ENCODE peak calls at places on chromosomes 3 and 15, in five cellular contexts. Z is K562, S is SK-N-SH, N is GM12878, A is HepG2. L is an unnamed sample. For H3K9me3, the result is how much of the 10 kb centered on the place peaks cover.

GRCh38 chr3:63791974-63792373 is 27.1 kb upstream of the C3orf49 start:
- DNase-seq in A (no peak), N (no peak), Z (no peak), S (no peak), L (no peak)

GRCh38 chr3:168165390-168166269 is 69.9 kb upstream of the GOLIM4 start:
- DNase-seq in A (peak), S (peak), Z (peak), N (peak), L (peak)

GRCh38 chr3:175111036-175111435 is 251.9 kb downstream of the NAALADL2 start:
- DNase-seq in N (no peak), A (no peak), Z (no peak), S (no peak), L (no peak)

GRCh38 chr3:106792716-106793115 is 584.5 kb upstream of the CCDC54 start:
- DNase-seq in Z (no peak), A (no peak), S (no peak), N (no peak), L (no peak)

GRCh38 chr15:47794266-47794914 is 77.1 kb downstream of the SEMA6D start:
- DNase-seq in A (no peak), S (no peak), Z (no peak), N (no peak), L (no peak)

GRCh38 chr3:136955813-136956212 is 2.0 kb upstream of the IL20RB start:
- DNase-seq in S (no peak), A (peak), Z (no peak), N (no peak), L (no peak)

GRCh38 chr3:98763814-98764691 is 913 bp downstream of the ST3GAL6 start:
- DNase-seq in Z (no peak), S (no peak), N (no peak), A (no peak), L (no peak)

GRCh38 chr3:119237299-119237698 is 3.4 kb downstream of the B4GALT4 start:
- DNase-seq in Z (no peak), S (no peak), A (no peak), N (no peak), L (no peak)

GRCh38 chr3:61637088-61638051 is 76.0 kb downstream of the PTPRG start:
- DNase-seq in S (peak), Z (no peak), A (no peak), N (peak), L (no peak)

GRCh38 chr3:88189361-88189810 is 39.6 kb downstream of the C3orf38 start:
- DNase-seq in N (peak), S (peak), A (peak), Z (peak), L (no peak)

GRCh38 chr15:45099549-45100165 is 14.3 kb downstream of the DUOX2 start:
- DNase-seq in S (no peak), A (no peak), N (no peak), Z (no peak), L (no peak)

GRCh38 chr3:23479026-23479425 is 275.9 kb downstream of the UBE2E2 start:
- DNase-seq in Z (no peak), N (no peak), S (no peak), A (no peak), L (no peak)

GRCh38 chr15:26729581-26729980 is 43.3 kb downstream of the GABRB3 start:
- DNase-seq in Z (no peak), A (no peak), N (no peak), S (no peak), L (no peak)
- H3K9me3 ChIP-seq in Z (under half), A (half or more), N (under half), S (under half), L (under half)

DNA sequence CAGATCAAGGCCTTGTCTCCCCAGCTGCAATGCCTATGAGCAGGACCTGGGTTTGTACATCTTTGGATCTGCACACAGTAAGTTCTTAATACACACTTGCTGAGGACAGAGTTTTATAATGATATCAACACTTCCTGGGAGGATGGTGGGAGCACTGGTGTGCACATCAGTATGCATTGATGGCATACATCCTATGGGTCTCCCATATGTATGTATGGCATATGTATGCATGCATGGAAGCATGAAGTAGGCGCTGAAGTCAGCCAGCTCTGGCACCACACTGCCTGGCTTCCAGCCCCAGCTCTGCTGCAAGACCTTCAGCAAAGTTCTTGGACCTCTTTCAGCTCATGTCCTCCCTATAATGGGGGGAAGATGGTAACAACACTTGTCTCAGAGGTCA is 68.2 kb downstream of the MYLK start:
- DNase-seq in A (no peak), N (no peak), Z (no peak), S (no peak), L (no peak)
- H3K9ac ChIP-seq in A (no peak), N (no peak), Z (no peak), S (peak), L (no peak)

GRCh38 chr15:68370768-68371151 is 61.2 kb downstream of the ITGA11 start:
- DNase-seq in N (no peak), S (no peak), Z (no peak), A (no peak), L (no peak)

GRCh38 chr15:68371160-68371559 is 60.8 kb downstream of the ITGA11 start:
- DNase-seq in A (no peak), Z (no peak), S (no peak), N (no peak), L (no peak)

GRCh38 chr15:68373028-68373427 is 58.9 kb downstream of the ITGA11 start:
- DNase-seq in Z (no peak), A (no peak), N (no peak), S (no peak), L (no peak)

GRCh38 chr15:68372291-68372811 is 59.6 kb downstream of the ITGA11 start:
- DNase-seq in N (no peak), Z (peak), A (peak), S (peak), L (peak)

DNA sequence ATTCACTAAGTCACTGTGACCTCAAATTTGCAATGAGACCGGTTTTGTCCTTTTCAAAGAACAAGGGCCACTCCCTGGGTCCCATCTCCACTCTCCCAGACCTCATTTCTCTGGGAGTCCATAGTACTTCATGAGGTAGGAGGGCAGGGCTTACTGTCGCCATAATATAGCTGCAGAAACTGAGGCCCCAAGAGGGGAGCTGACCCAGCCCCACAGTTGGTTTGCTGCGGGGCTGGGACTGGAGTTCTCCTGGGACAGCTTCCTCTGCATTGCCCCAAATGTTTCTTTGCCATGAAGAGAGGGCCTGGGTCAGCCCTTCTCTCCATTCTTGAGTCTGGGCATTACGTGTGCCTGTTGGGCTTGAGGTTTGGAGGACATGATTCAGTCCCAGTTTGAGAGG is 60.1 kb downstream of the ITGA11 start:
- DNase-seq in N (no peak), S (no peak), Z (no peak), A (no peak), L (no peak)
- TF ChIP-seq YY1 in N (no peak), S (no peak), Z (no peak), A (no peak), L (no peak)

DNA sequence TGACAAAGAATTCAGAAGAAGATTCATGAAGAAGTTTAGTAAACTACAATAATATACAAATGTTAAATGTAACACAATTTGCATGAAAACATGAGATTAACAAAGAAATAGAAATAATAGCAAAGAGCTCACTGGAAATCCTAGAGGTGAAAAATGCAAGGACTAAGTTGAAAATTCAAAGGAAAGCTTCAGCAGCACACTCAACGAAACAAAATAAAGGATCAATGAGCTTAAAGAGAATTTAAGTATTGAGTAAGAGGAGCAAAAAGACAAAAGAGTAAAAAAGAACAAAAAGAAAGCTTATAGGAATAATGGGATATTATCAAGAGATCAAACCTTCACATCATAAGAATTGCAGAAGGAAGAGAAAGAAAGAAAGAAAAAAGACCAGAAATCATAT is 583.8 kb upstream of the NECTIN3 start:
- DNase-seq in A (no peak), S (no peak), Z (no peak), N (no peak), L (no peak)
- H3K9me3 ChIP-seq in A (under half), S (under half), Z (under half), N (under half), L (under half)

L was measured in NT2/D1.